ENCODE peak calls at places on chromosome 10, in nine cellular contexts. J is caudate nucleus, T is SJSA1, N is mesenchymal stem cell, R is K562, L is mesendoderm, W is tibial nerve, D is Panc1, A is coronary artery. Q is an unnamed sample.

GRCh38 chr10:62224606-62225005 is 44.0 kb downstream of the RTKN2 start:
- DNase-seq in J (no peak), T (peak), N (peak), R (no peak), L (peak), W (no peak), D (no peak), A (no peak), Q (no peak)

GRCh38 chr10:35415505-35415904 is 79.2 kb downstream of the CCNY start:
- DNase-seq in J (no peak), T (no peak), N (no peak), R (no peak), L (no peak), W (no peak), D (no peak), A (no peak), Q (no peak)

GRCh38 chr10:3468919-3469638 is 296.5 kb upstream of the PITRM1 start:
- DNase-seq in J (no peak), T (peak), N (peak), R (no peak), L (peak), W (peak), D (no peak), A (peak), Q (no peak)

GRCh38 chr10:65910209-65910608 is 1015.6 kb upstream of the LRRTM3 start:
- DNase-seq in J (no peak), T (no peak), N (no peak), R (no peak), L (no peak), W (no peak), D (no peak), A (no peak), Q (no peak)

GRCh38 chr10:125121003-125121402 is 39.4 kb downstream of the CTBP2 start:
- DNase-seq in J (no peak), T (no peak), N (no peak), R (no peak), L (no peak), W (no peak), D (no peak), A (no peak), Q (no peak)

GRCh38 chr10:44990965-44991364 is 9.8 kb upstream of the ZNF22 start:
- DNase-seq in J (no peak), T (no peak), N (no peak), R (no peak), L (no peak), W (no peak), D (no peak), A (peak), Q (no peak)

GRCh38 chr10:52276982-52277381 is 37.1 kb upstream of the DKK1 start:
- DNase-seq in J (no peak), T (no peak), N (no peak), R (no peak), L (no peak), W (no peak), D (no peak), A (no peak), Q (no peak)

GRCh38 chr10:73874267-73875138 is at the start of gene CAMK2G:
- DNase-seq in J (peak), T (peak), N (peak), R (peak), L (peak), W (peak), D (no peak), A (peak), Q (no peak)

GRCh38 chr10:109823196-109823595 is 100.1 kb downstream of the XPNPEP1 start:
- DNase-seq in J (no peak), T (peak), N (no peak), R (no peak), L (no peak), W (no peak), D (no peak), A (no peak), Q (no peak)

GRCh38 chr10:81479316-81479715 is 395.7 kb upstream of the NRG3 start:
- DNase-seq in J (no peak), T (no peak), N (no peak), R (no peak), L (peak), W (no peak), D (no peak), A (no peak), Q (no peak)

GRCh38 chr10:69573056-69573806 is at the start of gene NEUROG3:
- DNase-seq in J (no peak), T (no peak), N (no peak), R (peak), L (peak), W (no peak), D (no peak), A (no peak), Q (no peak)

GRCh38 chr10:61063911-61064310 is 119.9 kb upstream of the RHOBTB1 start:
- DNase-seq in J (no peak), T (no peak), N (no peak), R (no peak), L (no peak), W (no peak), D (no peak), A (no peak), Q (no peak)

DNA sequence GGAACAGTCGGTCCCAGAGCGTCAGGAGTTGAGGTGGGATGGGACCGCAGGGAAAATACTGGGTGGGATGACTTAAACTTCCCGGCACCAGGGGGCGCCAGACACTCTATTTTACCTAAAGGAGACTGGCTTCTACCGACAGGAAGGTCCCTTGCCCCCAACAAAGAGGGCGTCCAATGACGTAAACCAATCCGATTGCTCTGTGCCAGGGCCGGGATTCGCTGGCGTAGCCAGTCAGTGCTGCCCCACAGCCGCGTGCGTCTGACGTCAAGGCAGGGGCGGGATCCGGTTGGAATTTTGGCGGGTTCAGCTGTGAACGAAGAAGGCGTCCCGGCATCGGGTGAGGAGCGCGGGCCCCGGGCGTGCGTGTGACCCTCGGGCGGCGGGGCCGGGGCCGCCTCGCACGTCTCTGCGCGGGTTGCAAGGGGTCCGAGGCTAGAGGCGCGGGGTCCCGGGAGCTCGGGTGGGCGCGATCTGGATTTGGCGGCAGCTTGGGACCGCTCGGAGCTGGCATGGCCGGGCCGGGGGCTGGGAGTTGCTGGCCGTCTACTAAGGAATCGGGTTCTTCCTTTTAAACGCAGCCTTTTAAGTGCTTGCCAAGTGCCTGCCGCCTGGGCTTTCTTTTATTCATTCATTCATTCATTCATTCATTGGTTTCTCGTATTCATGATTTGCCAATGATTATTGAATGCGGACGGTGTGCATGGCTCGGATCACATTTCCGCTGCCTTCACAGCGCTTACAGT is at the start of gene MCM10:
- DNase-seq in J (peak), T (peak), N (peak), R (peak), L (peak), W (peak), D (peak), A (peak), Q (peak)
- H3K27ac ChIP-seq in J (no peak), T (peak), N (no peak), R (peak), L (no peak), W (no peak), D (peak), A (no peak), Q (no peak)

DNA sequence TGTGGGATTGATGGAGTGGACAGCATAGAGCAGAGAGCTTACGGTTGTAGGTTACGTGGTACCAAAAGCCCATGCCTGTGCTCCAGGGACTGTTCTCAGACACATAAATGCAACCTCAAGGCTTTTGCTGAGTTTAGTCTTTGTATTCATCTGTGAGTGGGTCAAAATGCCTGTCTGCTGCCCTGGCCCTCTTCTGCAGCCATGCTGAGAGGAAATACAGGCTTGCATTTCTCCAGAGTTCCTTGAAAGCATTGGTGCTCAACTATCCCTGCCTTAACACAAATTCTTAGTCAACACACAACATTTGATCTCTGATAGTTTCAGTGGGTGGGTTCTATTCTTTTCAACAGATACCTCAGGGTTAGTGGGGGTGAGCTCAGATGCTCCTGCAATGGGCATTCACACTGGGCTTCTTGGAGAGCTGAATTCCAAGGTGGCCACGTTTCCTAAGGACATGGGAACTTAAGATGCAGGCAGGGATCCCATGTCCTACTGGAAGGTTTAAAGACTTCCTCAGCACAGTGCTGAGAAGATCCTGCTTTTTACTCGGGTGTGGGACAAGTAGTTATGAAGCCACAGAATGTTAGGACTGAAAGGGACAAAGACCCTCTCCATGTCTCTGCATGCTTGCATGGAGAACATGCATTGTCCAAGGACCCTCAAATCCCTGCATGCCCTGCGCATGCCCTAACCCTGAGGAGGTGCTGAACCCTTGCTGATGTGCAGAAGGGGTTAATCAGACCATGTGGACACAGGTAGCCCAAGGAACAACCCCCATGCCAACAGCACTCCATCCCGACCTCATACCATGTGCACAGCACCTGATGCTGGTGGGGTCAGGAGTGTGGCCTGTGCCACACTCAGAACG is 15.5 kb downstream of the IL2RA start:
- DNase-seq in J (no peak), T (peak), N (no peak), R (no peak), L (no peak), W (no peak), D (no peak), A (no peak), Q (no peak)
- H3K27ac ChIP-seq in J (no peak), T (no peak), N (no peak), R (no peak), L (no peak), W (no peak), D (no peak), A (no peak), Q (no peak)

GRCh38 chr10:30775779-30776591 is 146.4 kb upstream of the LYZL2 start:
- DNase-seq in J (no peak), T (peak), N (peak), R (no peak), L (no peak), W (peak), D (no peak), A (no peak), Q (no peak)
- H3K27ac ChIP-seq in J (no peak), T (no peak), N (no peak), R (no peak), L (no peak), W (peak), D (no peak), A (peak), Q (no peak)

GRCh38 chr10:72642318-72642717 is 16.4 kb upstream of the MICU1 start:
- DNase-seq in J (no peak), T (no peak), N (no peak), R (no peak), L (no peak), W (no peak), D (no peak), A (no peak), Q (no peak)
- H3K27ac ChIP-seq in J (no peak), T (no peak), N (no peak), R (peak), L (no peak), W (no peak), D (no peak), A (no peak), Q (no peak)

GRCh38 chr10:96061232-96061631 is 17.8 kb downstream of the CCNJ start:
- DNase-seq in J (no peak), T (no peak), N (no peak), R (no peak), L (no peak), W (no peak), D (no peak), A (no peak), Q (no peak)
- H3K27ac ChIP-seq in J (no peak), T (no peak), N (no peak), R (no peak), L (no peak), W (no peak), D (no peak), A (no peak), Q (no peak)

GRCh38 chr10:11819027-11819426 is 4.1 kb upstream of the PROSER2 start:
- DNase-seq in J (no peak), T (no peak), N (no peak), R (no peak), L (no peak), W (no peak), D (no peak), A (no peak), Q (no peak)
- H3K27ac ChIP-seq in J (no peak), T (no peak), N (no peak), R (no peak), L (no peak), W (no peak), D (no peak), A (no peak), Q (no peak)

GRCh38 chr10:130666215-130666614 is 530.0 kb downstream of the GLRX3 start:
- DNase-seq in J (no peak), T (no peak), N (no peak), R (no peak), L (no peak), W (no peak), D (no peak), A (no peak), Q (no peak)
- H3K27ac ChIP-seq in J (no peak), T (no peak), N (no peak), R (no peak), L (no peak), W (no peak), D (no peak), A (no peak), Q (no peak)

DNA sequence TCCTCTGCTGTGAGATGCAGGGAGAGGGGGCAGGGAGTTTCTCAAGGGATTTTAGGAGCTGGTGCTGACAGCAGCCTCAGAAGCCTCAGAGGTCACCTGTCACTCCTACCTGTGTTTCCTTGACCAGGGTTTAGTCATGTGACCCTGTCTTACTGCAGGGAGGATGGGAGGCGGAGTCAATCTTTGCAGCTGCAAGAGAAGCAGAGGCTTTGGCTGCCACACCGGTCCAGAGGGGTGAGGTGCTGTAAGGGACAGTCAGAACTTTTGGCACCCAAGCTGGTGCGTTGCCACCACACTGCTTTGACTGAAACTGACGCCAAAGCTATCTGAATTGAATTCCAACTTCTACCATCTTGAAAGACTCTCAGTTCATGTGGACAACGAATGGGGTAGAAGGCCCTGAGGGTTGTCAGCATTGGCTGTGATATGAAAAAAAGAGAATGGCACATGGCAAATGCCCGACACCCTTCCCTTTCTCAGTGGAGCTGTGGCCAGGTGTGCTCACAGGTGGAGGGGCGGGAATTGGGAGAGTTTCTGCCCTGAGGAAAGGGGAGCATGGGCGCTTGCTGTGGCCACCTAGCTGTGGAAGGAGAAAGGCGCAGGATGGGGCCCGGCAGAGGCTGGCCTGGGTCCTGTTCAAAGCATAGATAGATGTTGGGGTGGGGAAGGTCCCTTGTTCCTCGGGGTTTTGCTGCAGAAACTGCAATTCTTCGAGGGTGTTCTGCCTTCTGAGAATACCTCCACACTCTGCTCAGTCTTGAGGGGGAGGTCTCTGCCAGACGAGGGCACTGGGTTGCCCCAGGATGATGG is 69.3 kb downstream of the ARHGAP22 start:
- DNase-seq in J (no peak), T (no peak), N (no peak), R (no peak), L (no peak), W (no peak), D (no peak), A (peak), Q (no peak)
- H3K27ac ChIP-seq in J (no peak), T (no peak), N (no peak), R (no peak), L (no peak), W (no peak), D (no peak), A (no peak), Q (no peak)

GRCh38 chr10:7592627-7593026 is 74.1 kb downstream of the ITIH5 start:
- DNase-seq in J (no peak), T (no peak), N (no peak), R (no peak), L (no peak), W (no peak), D (no peak), A (no peak), Q (no peak)
- H3K27ac ChIP-seq in J (no peak), T (no peak), N (no peak), R (no peak), L (no peak), W (no peak), D (no peak), A (peak), Q (no peak)

GRCh38 chr10:133274751-133275682 is 1.7 kb downstream of the ADAM8 start:
- DNase-seq in J (no peak), T (no peak), N (no peak), R (peak), L (no peak), W (no peak), D (no peak), A (no peak), Q (no peak)

GRCh38 chr10:133276435-133277201 is at the start of gene ADAM8:
- DNase-seq in J (no peak), T (no peak), N (peak), R (peak), L (peak), W (no peak), D (no peak), A (no peak), Q (no peak)

GRCh38 chr10:133276100-133276434 is 601 bp downstream of the ADAM8 start:
- DNase-seq in J (no peak), T (no peak), N (no peak), R (no peak), L (no peak), W (no peak), D (no peak), A (no peak), Q (no peak)

GRCh38 chr10:133277277-133277992 is 767 bp upstream of the ADAM8 start:
- DNase-seq in J (no peak), T (no peak), N (no peak), R (no peak), L (no peak), W (no peak), D (no peak), A (no peak), Q (no peak)

DNA sequence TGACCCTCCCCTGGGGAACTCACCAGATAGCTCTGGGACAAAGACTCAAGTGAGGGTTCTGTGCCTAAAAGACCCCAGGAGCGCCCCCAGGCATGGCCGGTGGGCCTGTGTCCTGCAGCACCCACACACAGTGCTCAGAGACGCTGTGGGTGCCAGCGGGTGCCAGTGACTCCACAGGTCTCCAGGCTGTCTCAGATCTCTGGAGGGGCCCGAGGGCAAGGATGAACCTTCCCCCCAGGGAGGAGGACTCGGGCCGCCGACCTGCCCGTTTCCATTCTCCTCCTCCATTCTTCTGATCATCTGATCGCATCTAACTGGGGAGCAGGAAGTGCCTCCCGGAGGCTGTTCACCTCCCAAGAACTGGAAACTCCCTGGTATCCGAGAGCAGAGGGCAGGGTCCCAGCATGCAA is 980 bp downstream of the ADAM8 start:
- DNase-seq in J (no peak), T (no peak), N (no peak), R (no peak), L (no peak), W (no peak), D (no peak), A (no peak), Q (no peak)
- H3K27ac ChIP-seq in J (no peak), T (no peak), N (no peak), R (peak), L (no peak), W (no peak), D (no peak), A (no peak), Q (no peak)

Q was measured in SK-N-MC.